ENCODE peak calls at places on chromosomes 1 and 21, in nine cellular contexts. Y is foreskin fibroblast; L is amniotic stem cell; K is thoracic aorta; S is EL; Z is AG10803; H is astrocyte; X is activated T-helper 1 cell treated with anti-CD3 and anti-CD28 coated beads, Interleukin-12 subunit alpha, Interleukin-12 subunit beta, Interleukin-2, Interleukin-4 antibody, amounts not matched to agents 30 ng/mL and 10 ng/mL and 1 ng/mL, durations not matched to agents 14 hours and 24 hours and 36 hours; N is HEK293T. B is an unnamed sample.

GRCh38 chr1:56113679-56114078 is 465.7 kb downstream of the PLPP3 start:
- DNase-seq in H (no peak), Y (no peak), S (no peak), N (no peak), L (no peak), Z (no peak), K (no peak), X (no peak), B (no peak)

GRCh38 chr1:44089371-44090070 is 29.1 kb upstream of the KLF17 start:
- DNase-seq in X (no peak), Y (peak; percentile 15), K (no peak), S (peak; percentile 45), L (no peak), Z (no peak), N (no peak), H (no peak), B (no peak)

GRCh38 chr1:172382949-172383348 is 37.5 kb upstream of the C1orf105 start:
- DNase-seq in N (no peak), S (no peak), L (no peak), K (no peak), Y (no peak), X (no peak), Z (no peak), H (no peak), B (no peak)

GRCh38 chr1:115753830-115754229 is 14.7 kb downstream of the CASQ2 start:
- DNase-seq in H (no peak), L (no peak), K (no peak), N (no peak), Y (no peak), X (no peak), Z (no peak), S (no peak), B (no peak)

GRCh38 chr21:45974073-45975016 is 7.2 kb upstream of the COL6A1 start:
- DNase-seq in N (peak; percentile 54), X (no peak), H (peak; percentile 76), K (no peak), Y (peak; percentile 90), Z (peak; percentile 67), L (no peak), S (peak; percentile 80), B (no peak)

GRCh38 chr1:24003331-24003972 is 23.3 kb upstream of the SRSF10 start:
- DNase-seq in N (no peak), X (no peak), H (peak; percentile 81), S (peak; percentile 59), Y (peak; percentile 91), L (no peak), K (no peak), Z (peak; percentile 92), B (no peak)

GRCh38 chr21:44532712-44533111 is 7.3 kb downstream of the KRTAP10-1 start:
- DNase-seq in L (no peak), K (no peak), S (no peak), Z (no peak), Y (no peak), H (no peak), N (no peak), X (no peak), B (no peak)

GRCh38 chr1:70140343-70140742 is 65.0 kb downstream of the LRRC40 start:
- DNase-seq in Z (peak; percentile 87), L (peak; percentile 40), Y (peak; percentile 52), S (peak; percentile 17), N (no peak), K (no peak), H (peak; percentile 46), X (no peak), B (no peak)

GRCh38 chr1:34162852-34163766 is 1.9 kb downstream of the CSMD2 start:
- DNase-seq in Y (peak; percentile 89), X (peak; percentile 4), Z (peak; percentile 97), N (peak; percentile 70), S (peak; percentile 76), H (peak; percentile 95), L (peak; percentile 71), K (peak; percentile 48), B (no peak)

B was measured in iPS DF 6.9.